ENCODE peak calls at places on chromosomes 4 and X, in five cellular contexts. One of them, this sample, is unnamed. For H3K4me1 and H3K36me3, the result is how much of the 10 kb centered on the place peaks cover.

GRCh38 chrX:15790766-15791380 is 589 bp downstream of the ZRSR2 start:
- DNase-seq in left lung: no peak
- DNase-seq in colonic mucosa: no peak
- DNase-seq in mammary epithelial cell: no peak
- DNase-seq in fibroblast of lung: peak
- DNase-seq in this sample: peak

GRCh38 chrX:274904-275475 is 6.2 kb upstream of the PLCXD1 start:
- DNase-seq in mammary epithelial cell: no peak
- DNase-seq in fibroblast of lung: no peak
- DNase-seq in colonic mucosa: peak
- DNase-seq in left lung: peak
- DNase-seq in this sample: peak

GRCh38 chr4:13108096-13108495 is 376.0 kb downstream of the RAB28 start:
- DNase-seq in fibroblast of lung: no peak
- DNase-seq in left lung: no peak
- DNase-seq in colonic mucosa: no peak
- DNase-seq in mammary epithelial cell: no peak
- DNase-seq in this sample: no peak

GRCh38 chr4:8546766-8547107 is 33.5 kb upstream of the GPR78 start:
- DNase-seq in fibroblast of lung: no peak
- DNase-seq in left lung: no peak
- DNase-seq in colonic mucosa: no peak
- DNase-seq in mammary epithelial cell: no peak
- DNase-seq in this sample: no peak

GRCh38 chr4:166673911-166674310 is 560.4 kb downstream of the SPOCK3 start:
- DNase-seq in left lung: no peak
- DNase-seq in mammary epithelial cell: no peak
- DNase-seq in fibroblast of lung: no peak
- DNase-seq in colonic mucosa: no peak
- DNase-seq in this sample: no peak

GRCh38 chrX:41033299-41033698 is 51.9 kb upstream of the USP9X start:
- DNase-seq in fibroblast of lung: no peak
- DNase-seq in mammary epithelial cell: no peak
- DNase-seq in left lung: no peak
- DNase-seq in colonic mucosa: no peak
- DNase-seq in this sample: no peak

GRCh38 chr4:87807402-87807801 is 8.0 kb downstream of the IBSP start:
- DNase-seq in colonic mucosa: no peak
- DNase-seq in mammary epithelial cell: no peak
- DNase-seq in left lung: no peak
- DNase-seq in fibroblast of lung: peak
- DNase-seq in this sample: no peak

GRCh38 chr4:102758241-102758871 is 2.4 kb downstream of the MANBA start:
- DNase-seq in mammary epithelial cell: no peak
- DNase-seq in colonic mucosa: no peak
- DNase-seq in left lung: no peak
- DNase-seq in fibroblast of lung: no peak
- DNase-seq in this sample: no peak

GRCh38 chr4:21554510-21554909 is 394.1 kb downstream of the KCNIP4 start:
- DNase-seq in fibroblast of lung: no peak
- DNase-seq in mammary epithelial cell: no peak
- DNase-seq in left lung: no peak
- DNase-seq in colonic mucosa: no peak
- DNase-seq in this sample: no peak

GRCh38 chr4:147581601-147582350 is 35.4 kb upstream of the TMEM184C start:
- DNase-seq in colonic mucosa: no peak
- DNase-seq in fibroblast of lung: peak
- DNase-seq in mammary epithelial cell: peak
- DNase-seq in left lung: no peak
- DNase-seq in this sample: no peak

GRCh38 chr4:87734936-87735335 is 64.4 kb upstream of the IBSP start:
- DNase-seq in colonic mucosa: no peak
- DNase-seq in fibroblast of lung: no peak
- DNase-seq in left lung: no peak
- DNase-seq in mammary epithelial cell: peak
- DNase-seq in this sample: no peak

GRCh38 chr4:37837446-37837845 is 11.0 kb downstream of the PGM2 start:
- DNase-seq in left lung: no peak
- DNase-seq in colonic mucosa: no peak
- DNase-seq in fibroblast of lung: peak
- DNase-seq in mammary epithelial cell: peak
- DNase-seq in this sample: no peak

GRCh38 chr4:32824321-32824720 is 2104.2 kb downstream of the PCDH7 start:
- DNase-seq in left lung: no peak
- DNase-seq in fibroblast of lung: peak
- DNase-seq in colonic mucosa: no peak
- DNase-seq in mammary epithelial cell: no peak
- DNase-seq in this sample: no peak

GRCh38 chr4:61301285-61301684 is 101.2 kb downstream of the ADGRL3 start:
- DNase-seq in fibroblast of lung: no peak
- DNase-seq in left lung: no peak
- DNase-seq in mammary epithelial cell: no peak
- DNase-seq in colonic mucosa: no peak
- DNase-seq in this sample: no peak

GRCh38 chr4:2419814-2420213 is 1.1 kb downstream of the CFAP99 start:
- DNase-seq in colonic mucosa: no peak
- DNase-seq in mammary epithelial cell: no peak
- DNase-seq in fibroblast of lung: no peak
- DNase-seq in left lung: no peak
- DNase-seq in this sample: no peak

GRCh38 chr4:114036864-114037263 is 57.4 kb upstream of the ARSJ start:
- DNase-seq in mammary epithelial cell: no peak
- DNase-seq in colonic mucosa: no peak
- DNase-seq in fibroblast of lung: no peak
- DNase-seq in left lung: no peak
- DNase-seq in this sample: no peak

GRCh38 chrX:115093206-115093605 is 75.8 kb upstream of the IL13RA2 start:
- DNase-seq in fibroblast of lung: no peak
- DNase-seq in colonic mucosa: no peak
- DNase-seq in left lung: no peak
- DNase-seq in mammary epithelial cell: peak
- DNase-seq in this sample: no peak

GRCh38 chrX:37921758-37922157 is 74.4 kb upstream of the DYNLT3 start:
- DNase-seq in colonic mucosa: no peak
- DNase-seq in fibroblast of lung: peak
- DNase-seq in left lung: no peak
- DNase-seq in mammary epithelial cell: peak
- DNase-seq in this sample: no peak

GRCh38 chr4:151530783-151531182 is 121.8 kb downstream of the FHIP1A start:
- DNase-seq in mammary epithelial cell: no peak
- DNase-seq in left lung: no peak
- DNase-seq in fibroblast of lung: no peak
- DNase-seq in colonic mucosa: no peak
- DNase-seq in this sample: no peak

GRCh38 chrX:153635788-153636668 is 11.0 kb upstream of the DUSP9 start:
- DNase-seq in left lung: no peak
- DNase-seq in colonic mucosa: no peak
- DNase-seq in fibroblast of lung: no peak
- DNase-seq in mammary epithelial cell: no peak
- DNase-seq in this sample: peak

GRCh38 chr4:121189811-121190210 is 25.7 kb upstream of the TNIP3 start:
- DNase-seq in left lung: no peak
- DNase-seq in fibroblast of lung: no peak
- DNase-seq in colonic mucosa: no peak
- DNase-seq in mammary epithelial cell: no peak
- DNase-seq in this sample: peak

GRCh38 chrX:111244238-111244750 is 26.0 kb downstream of the CAPN6 start:
- DNase-seq in left lung: no peak
- DNase-seq in colonic mucosa: no peak
- DNase-seq in fibroblast of lung: peak
- DNase-seq in mammary epithelial cell: peak
- DNase-seq in this sample: peak

GRCh38 chr4:88908003-88908402 is 149.0 kb downstream of the FAM13A start:
- DNase-seq in mammary epithelial cell: no peak
- DNase-seq in fibroblast of lung: peak
- DNase-seq in colonic mucosa: no peak
- DNase-seq in left lung: no peak
- DNase-seq in this sample: no peak

GRCh38 chr4:152399246-152399645 is 136.6 kb downstream of the FBXW7 start:
- DNase-seq in mammary epithelial cell: no peak
- DNase-seq in fibroblast of lung: no peak
- DNase-seq in colonic mucosa: no peak
- DNase-seq in left lung: no peak
- DNase-seq in this sample: no peak

GRCh38 chrX:51894697-51895336 is 1.4 kb downstream of the MAGED1 start:
- DNase-seq in fibroblast of lung: peak
- DNase-seq in colonic mucosa: peak
- DNase-seq in mammary epithelial cell: no peak
- DNase-seq in left lung: peak
- DNase-seq in this sample: no peak

GRCh38 chr4:101157415-101158135 is 189.8 kb downstream of the PPP3CA start:
- DNase-seq in left lung: no peak
- DNase-seq in mammary epithelial cell: no peak
- DNase-seq in colonic mucosa: no peak
- DNase-seq in fibroblast of lung: peak
- DNase-seq in this sample: no peak

GRCh38 chr4:100288811-100289529 is 98.7 kb upstream of the DDIT4L start:
- DNase-seq in colonic mucosa: no peak
- DNase-seq in fibroblast of lung: no peak
- DNase-seq in left lung: no peak
- DNase-seq in mammary epithelial cell: peak
- DNase-seq in this sample: no peak

GRCh38 chr4:69070590-69070989 is 25.7 kb upstream of the UGT2B7 start:
- DNase-seq in left lung: no peak
- DNase-seq in fibroblast of lung: no peak
- DNase-seq in colonic mucosa: no peak
- DNase-seq in mammary epithelial cell: no peak
- DNase-seq in this sample: no peak

GRCh38 chrX:13646154-13646549 is 6.8 kb upstream of the TCEANC start:
- DNase-seq in colonic mucosa: peak
- DNase-seq in fibroblast of lung: peak
- DNase-seq in mammary epithelial cell: peak
- DNase-seq in left lung: no peak
- DNase-seq in this sample: peak

GRCh38 chr4:15769202-15769601 is 8.9 kb upstream of the CD38 start:
- DNase-seq in fibroblast of lung: no peak
- DNase-seq in colonic mucosa: no peak
- DNase-seq in mammary epithelial cell: no peak
- DNase-seq in left lung: no peak
- DNase-seq in this sample: no peak
- H3K4me1 ChIP-seq in fibroblast of lung: under half
- H3K4me1 ChIP-seq in colonic mucosa: under half
- H3K4me1 ChIP-seq in mammary epithelial cell: under half
- H3K4me1 ChIP-seq in left lung: under half
- H3K4me1 ChIP-seq in this sample: under half

GRCh38 chrX:130025256-130025655 is 42.8 kb downstream of the BCORL1 start:
- DNase-seq in colonic mucosa: no peak
- DNase-seq in left lung: no peak
- DNase-seq in mammary epithelial cell: no peak
- DNase-seq in fibroblast of lung: no peak
- DNase-seq in this sample: no peak

GRCh38 chrX:130027569-130027968 is 45.1 kb downstream of the BCORL1 start:
- DNase-seq in mammary epithelial cell: no peak
- DNase-seq in left lung: no peak
- DNase-seq in fibroblast of lung: no peak
- DNase-seq in colonic mucosa: no peak
- DNase-seq in this sample: no peak

GRCh38 chrX:130020661-130021324 is 38.4 kb downstream of the BCORL1 start:
- DNase-seq in fibroblast of lung: no peak
- DNase-seq in mammary epithelial cell: no peak
- DNase-seq in left lung: no peak
- DNase-seq in colonic mucosa: no peak
- DNase-seq in this sample: no peak

GRCh38 chrX:130028196-130028595 is 45.8 kb downstream of the BCORL1 start:
- DNase-seq in mammary epithelial cell: peak
- DNase-seq in colonic mucosa: peak
- DNase-seq in left lung: peak
- DNase-seq in fibroblast of lung: peak
- DNase-seq in this sample: peak

DNA sequence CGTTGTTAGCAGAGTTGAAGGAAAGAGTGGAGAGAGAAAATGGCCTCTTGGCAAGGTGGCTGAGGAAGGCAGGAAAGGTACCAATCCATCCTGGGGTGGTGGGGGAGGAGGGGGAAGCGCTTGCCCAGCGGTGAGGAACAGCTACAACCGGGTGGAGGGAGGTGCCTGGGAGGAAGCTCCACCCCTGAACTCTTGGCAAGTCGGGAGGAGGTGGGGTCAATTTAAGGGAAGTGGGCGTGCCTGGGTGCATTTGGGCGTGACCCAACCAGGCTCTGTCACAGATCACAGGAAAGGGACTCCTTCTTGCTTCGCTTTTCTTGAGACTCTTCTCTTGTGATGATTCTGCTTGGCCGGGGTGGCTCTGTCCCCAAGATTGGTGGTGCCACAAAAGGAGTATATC is 41.7 kb downstream of the BCORL1 start:
- DNase-seq in mammary epithelial cell: peak
- DNase-seq in colonic mucosa: peak
- DNase-seq in left lung: peak
- DNase-seq in fibroblast of lung: peak
- DNase-seq in this sample: peak
- H3K36me3 ChIP-seq in mammary epithelial cell: under half
- H3K36me3 ChIP-seq in colonic mucosa: under half
- H3K36me3 ChIP-seq in left lung: under half
- H3K36me3 ChIP-seq in fibroblast of lung: under half
- H3K36me3 ChIP-seq in this sample: under half

GRCh38 chrX:139725720-139726119 is 17.8 kb upstream of the MCF2 start:
- DNase-seq in mammary epithelial cell: no peak
- DNase-seq in colonic mucosa: no peak
- DNase-seq in left lung: no peak
- DNase-seq in fibroblast of lung: no peak
- DNase-seq in this sample: no peak

GRCh38 chrX:139724626-139725025 is 16.7 kb upstream of the MCF2 start:
- DNase-seq in left lung: no peak
- DNase-seq in mammary epithelial cell: no peak
- DNase-seq in fibroblast of lung: no peak
- DNase-seq in colonic mucosa: no peak
- DNase-seq in this sample: no peak

GRCh38 chrX:139720979-139721378 is 13.0 kb upstream of the MCF2 start:
- DNase-seq in mammary epithelial cell: no peak
- DNase-seq in colonic mucosa: no peak
- DNase-seq in left lung: no peak
- DNase-seq in fibroblast of lung: no peak
- DNase-seq in this sample: no peak

GRCh38 chrX:139720136-139720535 is 12.2 kb upstream of the MCF2 start:
- DNase-seq in left lung: no peak
- DNase-seq in fibroblast of lung: peak
- DNase-seq in mammary epithelial cell: peak
- DNase-seq in colonic mucosa: no peak
- DNase-seq in this sample: no peak
- H3K27ac ChIP-seq in left lung: no peak
- H3K27ac ChIP-seq in fibroblast of lung: no peak
- H3K27ac ChIP-seq in mammary epithelial cell: no peak
- H3K27ac ChIP-seq in colonic mucosa: no peak
- H3K27ac ChIP-seq in this sample: no peak

DNA sequence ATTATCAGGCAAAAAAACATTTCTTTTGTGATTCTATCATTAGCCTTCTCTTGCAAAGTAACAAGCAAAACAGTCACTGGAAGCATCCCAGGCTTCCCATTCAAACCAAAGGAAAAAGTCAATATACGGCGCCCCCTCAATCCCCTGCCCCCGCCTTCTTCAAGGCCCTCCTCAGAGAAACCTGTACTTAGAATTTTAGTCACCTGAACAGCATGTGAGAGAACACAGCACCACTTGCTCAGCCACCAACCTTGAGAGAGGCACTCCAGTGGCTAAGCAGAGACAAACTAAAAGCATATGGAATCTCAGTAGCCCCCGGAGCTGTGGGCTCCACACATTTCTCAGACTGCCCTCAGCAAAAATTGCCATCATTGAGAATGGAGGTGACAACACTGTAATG is 25.2 kb downstream of the LEF1 start:
- DNase-seq in fibroblast of lung: no peak
- DNase-seq in left lung: no peak
- DNase-seq in mammary epithelial cell: no peak
- DNase-seq in colonic mucosa: no peak
- DNase-seq in this sample: no peak
- H3K4me1 ChIP-seq in fibroblast of lung: under half
- H3K4me1 ChIP-seq in left lung: under half
- H3K4me1 ChIP-seq in mammary epithelial cell: under half
- H3K4me1 ChIP-seq in colonic mucosa: under half
- H3K4me1 ChIP-seq in this sample: under half